ENCODE peak calls at places on chromosomes 13 and 19, in five cellular contexts. E is NCI-H1417; D is Right ventricle myocardium inferior; V is activated CD4-positive, alpha-beta T cell treated with anti-CD3 and anti-CD28 coated beads, Interleukin-2, amount 50 U/mL, for 48 hours; I is ascending aorta. S is an unnamed sample.
A peak's percentile ranks its signal among the peaks of the same experiment; 100 is the strongest.

GRCh38 chr19:48596679-48597465 is 9.7 kb upstream of the SPACA4 start:
- DNase-seq in D (no peak), E (no peak), I (no peak), V (peak; percentile 51), S (no peak)

GRCh38 chr19:39196320-39196719 is 444 bp upstream of the NCCRP1 start:
- DNase-seq in V (no peak), D (no peak), I (no peak), E (peak; percentile 7), S (no peak)

GRCh38 chr13:43573361-43573740 is 213.4 kb downstream of the ENOX1 start:
- DNase-seq in D (no peak), I (no peak), E (no peak), V (no peak), S (no peak)

GRCh38 chr19:41397086-41398041 is at the start of the genes BCKDHA and EXOSC5:
- DNase-seq in E (peak; percentile 99), D (peak; percentile 99), I (peak; percentile 98), V (peak; percentile 99), S (peak; percentile 100)

GRCh38 chr13:50141660-50142010 is 126.4 kb downstream of the KCNRG start:
- DNase-seq in V (no peak), E (no peak), I (no peak), D (no peak), S (no peak)

GRCh38 chr13:112876305-112877000 is 92.6 kb upstream of the MCF2L start:
- DNase-seq in D (no peak), V (no peak), E (no peak), I (no peak), S (no peak)

GRCh38 chr13:77544365-77544764 is 8.9 kb downstream of the SCEL start:
- DNase-seq in V (no peak), E (no peak), I (no peak), D (peak; percentile 70), S (no peak)

GRCh38 chr13:102195566-102196462 is 206.0 kb downstream of the FGF14 start:
- DNase-seq in I (no peak), D (no peak), V (no peak), E (peak; percentile 25), S (no peak)

GRCh38 chr19:35756373-35757230 is at the start of gene HSPB6:
- DNase-seq in E (no peak), I (no peak), D (peak; percentile 88), V (no peak), S (no peak)

GRCh38 chr19:4764290-4764660 is 27.3 kb upstream of the FEM1A start:
- DNase-seq in V (no peak), E (no peak), I (no peak), D (no peak), S (no peak)

GRCh38 chr13:33380487-33381079 is 95.0 kb upstream of the STARD13 start:
- DNase-seq in I (no peak), V (no peak), E (no peak), D (no peak), S (no peak)

GRCh38 chr13:19818223-19818842 is 35.6 kb upstream of the PSPC1 start:
- DNase-seq in V (peak; percentile 52), I (no peak), D (peak; percentile 85), E (peak; percentile 0), S (peak; percentile 12)

GRCh38 chr19:8487137-8487851 is 15.1 kb downstream of the PRAM1 start:
- DNase-seq in I (peak; percentile 26), D (peak; percentile 78), E (no peak), V (peak; percentile 70), S (peak; percentile 58)

GRCh38 chr19:2507109-2507508 is 31.2 kb downstream of the GADD45B start:
- DNase-seq in D (no peak), I (no peak), V (no peak), E (peak; percentile 72), S (peak; percentile 21)

GRCh38 chr13:79966502-79966901 is 374.4 kb downstream of the SPRY2 start:
- DNase-seq in I (no peak), D (no peak), V (no peak), E (no peak), S (no peak)

GRCh38 chr19:16969127-16969526 is 57.5 kb downstream of the CPAMD8 start:
- DNase-seq in I (no peak), E (no peak), D (no peak), V (no peak), S (no peak)

GRCh38 chr13:28423010-28423409 is 71.9 kb downstream of the FLT1 start:
- DNase-seq in E (no peak), D (peak; percentile 72), V (no peak), I (peak; percentile 12), S (peak; percentile 70)

GRCh38 chr19:590396-590745 is 690 bp downstream of the HCN2 start:
- DNase-seq in I (no peak), E (peak; percentile 61), V (peak; percentile 44), D (no peak), S (no peak)

GRCh38 chr13:101202590-101202989 is 213.7 kb downstream of the NALCN start:
- DNase-seq in E (no peak), V (no peak), I (no peak), D (no peak), S (no peak)

GRCh38 chr13:111322001-111322915 is 1.8 kb downstream of the TEX29 start:
- DNase-seq in I (no peak), E (no peak), V (no peak), D (no peak), S (no peak)